ENCODE peak calls at places on chromosomes 11 and 22, in ten cellular contexts. One of them, this sample, is unnamed.

GRCh38 chr22:42932857-42933782 is 76.0 kb upstream of the ARFGAP3 start:
- DNase-seq in uterus: no peak
- DNase-seq in chondrocyte: no peak
- DNase-seq in AG09309: no peak
- DNase-seq in epithelial cell of esophagus: peak; percentile 25
- DNase-seq in IMR-90: peak; percentile 28
- DNase-seq in HCT116: no peak
- DNase-seq in tibial artery: no peak
- DNase-seq in lower leg skin: no peak
- DNase-seq in lung: no peak
- DNase-seq in this sample: peak; percentile 59

GRCh38 chr11:12394601-12395000 is 17.2 kb downstream of the PARVA start:
- DNase-seq in uterus: no peak
- DNase-seq in chondrocyte: no peak
- DNase-seq in AG09309: no peak
- DNase-seq in epithelial cell of esophagus: no peak
- DNase-seq in IMR-90: no peak
- DNase-seq in HCT116: no peak
- DNase-seq in tibial artery: no peak
- DNase-seq in lower leg skin: no peak
- DNase-seq in lung: no peak
- DNase-seq in this sample: no peak

GRCh38 chr11:59756845-59757244 is 1.7 kb downstream of the STX3 start:
- DNase-seq in uterus: peak; percentile 30
- DNase-seq in chondrocyte: no peak
- DNase-seq in AG09309: no peak
- DNase-seq in epithelial cell of esophagus: peak; percentile 85
- DNase-seq in IMR-90: peak; percentile 15
- DNase-seq in HCT116: peak; percentile 26
- DNase-seq in tibial artery: no peak
- DNase-seq in lower leg skin: peak; percentile 35
- DNase-seq in lung: peak; percentile 43
- DNase-seq in this sample: no peak

GRCh38 chr11:9123595-9124304 is 32.4 kb upstream of the SCUBE2 start:
- DNase-seq in uterus: no peak
- DNase-seq in chondrocyte: no peak
- DNase-seq in AG09309: no peak
- DNase-seq in epithelial cell of esophagus: no peak
- DNase-seq in IMR-90: no peak
- DNase-seq in HCT116: no peak
- DNase-seq in tibial artery: no peak
- DNase-seq in lower leg skin: no peak
- DNase-seq in lung: no peak
- DNase-seq in this sample: no peak

GRCh38 chr11:126257144-126257543 is 11.6 kb downstream of the SRPRA start:
- DNase-seq in uterus: no peak
- DNase-seq in chondrocyte: no peak
- DNase-seq in AG09309: no peak
- DNase-seq in epithelial cell of esophagus: no peak
- DNase-seq in IMR-90: no peak
- DNase-seq in HCT116: no peak
- DNase-seq in tibial artery: no peak
- DNase-seq in lower leg skin: no peak
- DNase-seq in lung: no peak
- DNase-seq in this sample: no peak

GRCh38 chr11:134488913-134489312 is 76.9 kb upstream of the B3GAT1 start:
- DNase-seq in uterus: no peak
- DNase-seq in chondrocyte: no peak
- DNase-seq in AG09309: no peak
- DNase-seq in epithelial cell of esophagus: no peak
- DNase-seq in IMR-90: no peak
- DNase-seq in HCT116: no peak
- DNase-seq in tibial artery: peak; percentile 18
- DNase-seq in lower leg skin: no peak
- DNase-seq in lung: no peak
- DNase-seq in this sample: no peak

GRCh38 chr22:11066458-11067285 is 4461.3 kb upstream of the OR11H1 start:
- DNase-seq in uterus: no peak
- DNase-seq in chondrocyte: no peak
- DNase-seq in AG09309: no peak
- DNase-seq in epithelial cell of esophagus: no peak
- DNase-seq in IMR-90: no peak
- DNase-seq in HCT116: no peak
- DNase-seq in tibial artery: no peak
- DNase-seq in lower leg skin: no peak
- DNase-seq in lung: peak; percentile 48
- DNase-seq in this sample: no peak

GRCh38 chr11:79382301-79382700 is 58.5 kb downstream of the TENM4 start:
- DNase-seq in uterus: no peak
- DNase-seq in chondrocyte: no peak
- DNase-seq in AG09309: no peak
- DNase-seq in epithelial cell of esophagus: no peak
- DNase-seq in IMR-90: no peak
- DNase-seq in HCT116: no peak
- DNase-seq in tibial artery: no peak
- DNase-seq in lower leg skin: no peak
- DNase-seq in lung: no peak
- DNase-seq in this sample: no peak

GRCh38 chr11:17063171-17064002 is 14.1 kb downstream of the RPS13 start:
- DNase-seq in uterus: no peak
- DNase-seq in chondrocyte: no peak
- DNase-seq in AG09309: no peak
- DNase-seq in epithelial cell of esophagus: peak; percentile 62
- DNase-seq in IMR-90: peak; percentile 27
- DNase-seq in HCT116: peak; percentile 42
- DNase-seq in tibial artery: no peak
- DNase-seq in lower leg skin: no peak
- DNase-seq in lung: peak; percentile 61
- DNase-seq in this sample: peak; percentile 39

GRCh38 chr11:16049611-16050010 is 306.7 kb downstream of the SOX6 start:
- DNase-seq in uterus: no peak
- DNase-seq in chondrocyte: no peak
- DNase-seq in AG09309: no peak
- DNase-seq in epithelial cell of esophagus: no peak
- DNase-seq in IMR-90: no peak
- DNase-seq in HCT116: no peak
- DNase-seq in tibial artery: no peak
- DNase-seq in lower leg skin: no peak
- DNase-seq in lung: no peak
- DNase-seq in this sample: no peak

GRCh38 chr22:28594784-28595324 is 84.8 kb downstream of the TTC28 start:
- DNase-seq in uterus: no peak
- DNase-seq in chondrocyte: no peak
- DNase-seq in AG09309: peak; percentile 49
- DNase-seq in epithelial cell of esophagus: peak; percentile 65
- DNase-seq in IMR-90: peak; percentile 77
- DNase-seq in HCT116: peak; percentile 35
- DNase-seq in tibial artery: no peak
- DNase-seq in lower leg skin: no peak
- DNase-seq in lung: no peak
- DNase-seq in this sample: no peak

GRCh38 chr11:115941481-115941993 is 437.3 kb upstream of the CADM1 start:
- DNase-seq in uterus: peak; percentile 34
- DNase-seq in chondrocyte: no peak
- DNase-seq in AG09309: peak; percentile 93
- DNase-seq in epithelial cell of esophagus: peak; percentile 37
- DNase-seq in IMR-90: peak; percentile 97
- DNase-seq in HCT116: no peak
- DNase-seq in tibial artery: peak; percentile 40
- DNase-seq in lower leg skin: peak; percentile 20
- DNase-seq in lung: no peak
- DNase-seq in this sample: no peak

GRCh38 chr11:90391756-90392155 is 168.9 kb upstream of the CHORDC1 start:
- DNase-seq in uterus: no peak
- DNase-seq in chondrocyte: no peak
- DNase-seq in AG09309: no peak
- DNase-seq in epithelial cell of esophagus: peak; percentile 4
- DNase-seq in IMR-90: no peak
- DNase-seq in HCT116: no peak
- DNase-seq in tibial artery: no peak
- DNase-seq in lower leg skin: no peak
- DNase-seq in lung: no peak
- DNase-seq in this sample: no peak

DNA sequence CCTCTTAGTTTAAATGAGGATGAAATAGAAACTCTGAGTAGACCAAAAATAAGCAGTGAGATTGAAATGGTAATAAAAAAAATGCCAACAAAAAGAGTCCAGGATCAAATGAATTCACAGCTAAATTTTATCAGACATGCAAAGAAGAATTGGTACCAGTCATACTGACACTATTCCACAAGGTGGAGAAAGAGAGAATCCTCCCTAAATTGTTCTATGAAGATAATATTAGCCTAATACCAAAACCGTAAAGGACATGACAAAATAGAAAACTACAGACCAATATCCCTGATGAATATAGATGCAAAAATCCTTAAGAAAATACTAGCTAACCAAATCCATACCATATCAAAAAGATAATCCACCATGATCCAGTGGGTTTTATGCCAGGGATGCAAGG is 169.8 kb upstream of the CHORDC1 start:
- DNase-seq in uterus: no peak
- DNase-seq in chondrocyte: no peak
- DNase-seq in AG09309: no peak
- DNase-seq in epithelial cell of esophagus: peak; percentile 1
- DNase-seq in IMR-90: no peak
- DNase-seq in HCT116: no peak
- DNase-seq in tibial artery: no peak
- DNase-seq in lower leg skin: no peak
- DNase-seq in lung: no peak
- DNase-seq in this sample: no peak
- TF ChIP-seq CTCF in uterus: no peak
- TF ChIP-seq CTCF in chondrocyte: no peak
- TF ChIP-seq CTCF in AG09309: no peak
- TF ChIP-seq CTCF in epithelial cell of esophagus: peak; percentile 15
- TF ChIP-seq CTCF in IMR-90: no peak
- TF ChIP-seq CTCF in HCT116: no peak
- TF ChIP-seq CTCF in tibial artery: no peak
- TF ChIP-seq CTCF in lower leg skin: no peak
- TF ChIP-seq CTCF in lung: no peak
- TF ChIP-seq CTCF in this sample: no peak

GRCh38 chr22:27097481-27097880 is 440.1 kb downstream of the MIAT start:
- DNase-seq in uterus: no peak
- DNase-seq in chondrocyte: no peak
- DNase-seq in AG09309: no peak
- DNase-seq in epithelial cell of esophagus: no peak
- DNase-seq in IMR-90: no peak
- DNase-seq in HCT116: no peak
- DNase-seq in tibial artery: no peak
- DNase-seq in lower leg skin: no peak
- DNase-seq in lung: no peak
- DNase-seq in this sample: no peak
- TF ChIP-seq CTCF in uterus: no peak
- TF ChIP-seq CTCF in chondrocyte: no peak
- TF ChIP-seq CTCF in AG09309: no peak
- TF ChIP-seq CTCF in epithelial cell of esophagus: no peak
- TF ChIP-seq CTCF in IMR-90: no peak
- TF ChIP-seq CTCF in HCT116: no peak
- TF ChIP-seq CTCF in tibial artery: no peak
- TF ChIP-seq CTCF in lower leg skin: no peak
- TF ChIP-seq CTCF in lung: no peak
- TF ChIP-seq CTCF in this sample: no peak

DNA sequence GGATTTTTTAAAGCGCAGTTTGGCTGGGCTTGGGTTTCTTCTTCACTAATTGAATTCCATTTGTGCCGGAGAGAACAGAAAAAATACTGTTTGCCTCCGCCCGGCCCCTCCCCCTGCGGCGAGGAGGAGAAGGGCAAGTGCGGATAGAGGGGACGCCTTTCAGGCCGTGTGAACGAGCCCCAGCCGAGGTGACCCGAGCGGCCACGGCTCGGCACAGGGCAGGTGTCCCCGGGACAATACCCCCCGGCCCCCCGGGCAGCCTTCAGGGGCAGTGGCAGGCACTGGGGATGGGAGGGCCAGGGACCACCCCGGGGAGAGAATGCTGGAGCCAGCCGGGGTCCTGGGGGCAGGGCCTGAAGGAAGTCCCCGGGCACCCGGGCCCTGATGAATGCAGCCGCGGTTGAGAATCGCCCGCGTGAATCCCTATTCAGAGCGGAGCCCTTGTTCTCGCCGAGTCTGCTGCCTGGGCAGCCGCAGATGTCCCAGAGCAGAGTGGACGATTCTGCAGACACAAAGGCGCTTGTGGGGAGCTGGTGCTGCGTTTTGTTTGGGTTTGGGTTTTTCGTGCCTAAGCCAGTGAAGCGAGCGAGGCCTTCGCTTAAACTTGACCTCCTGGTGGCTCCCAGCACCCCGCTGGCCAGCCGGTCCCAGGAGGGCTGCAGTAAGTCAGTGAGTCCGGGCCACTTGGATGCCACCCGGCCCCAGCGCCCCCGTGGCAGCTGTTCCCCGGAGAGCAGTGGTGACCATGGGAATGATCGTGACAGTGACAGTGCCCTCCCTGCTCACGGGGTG is 96.0 kb downstream of the WNT7B start:
- DNase-seq in uterus: no peak
- DNase-seq in chondrocyte: peak; percentile 81
- DNase-seq in AG09309: no peak
- DNase-seq in epithelial cell of esophagus: no peak
- DNase-seq in IMR-90: no peak
- DNase-seq in HCT116: no peak
- DNase-seq in tibial artery: no peak
- DNase-seq in lower leg skin: no peak
- DNase-seq in lung: no peak
- DNase-seq in this sample: no peak
- TF ChIP-seq CTCF in uterus: no peak
- TF ChIP-seq CTCF in chondrocyte: peak; percentile 11
- TF ChIP-seq CTCF in AG09309: no peak
- TF ChIP-seq CTCF in epithelial cell of esophagus: no peak
- TF ChIP-seq CTCF in IMR-90: no peak
- TF ChIP-seq CTCF in HCT116: no peak
- TF ChIP-seq CTCF in tibial artery: no peak
- TF ChIP-seq CTCF in lower leg skin: no peak
- TF ChIP-seq CTCF in lung: no peak
- TF ChIP-seq CTCF in this sample: no peak

DNA sequence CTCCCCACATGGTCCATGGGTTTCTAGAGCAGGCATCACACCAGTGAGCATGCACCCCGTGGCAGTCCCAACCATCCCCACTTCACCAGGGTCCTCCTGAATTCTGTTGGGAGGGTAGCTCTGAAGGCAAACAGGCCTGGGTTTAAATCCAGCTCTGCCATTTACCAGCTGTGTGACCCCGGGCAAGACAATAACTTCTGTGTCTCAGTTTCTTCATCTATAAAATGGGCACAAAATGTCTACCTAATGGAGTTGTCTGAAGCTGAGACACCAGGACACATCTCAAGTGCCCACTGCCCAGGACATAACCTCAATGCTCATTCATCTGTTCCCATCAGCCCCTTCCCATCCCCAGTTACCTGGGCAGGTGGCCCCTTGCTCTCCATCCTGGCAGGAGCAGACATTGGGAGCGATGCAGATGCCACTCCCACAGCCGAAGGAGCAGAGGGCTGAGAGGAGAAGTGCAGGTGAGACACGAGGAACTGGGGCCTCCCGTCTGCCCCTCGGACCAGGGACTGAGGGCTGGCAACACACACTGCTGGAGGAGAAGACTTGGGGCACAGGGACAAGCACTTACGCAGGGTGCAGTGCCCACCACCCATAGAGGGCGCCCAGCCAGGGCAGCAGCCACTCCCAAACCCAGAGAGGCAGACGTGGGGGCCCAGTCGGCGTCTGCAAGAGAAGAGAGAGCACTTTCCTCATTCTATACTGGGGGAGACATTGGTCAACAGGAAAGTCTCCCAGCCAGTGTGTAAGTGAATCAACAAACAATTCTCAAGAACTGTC is 4.0 kb downstream of the VWCE start:
- DNase-seq in uterus: no peak
- DNase-seq in chondrocyte: no peak
- DNase-seq in AG09309: no peak
- DNase-seq in epithelial cell of esophagus: no peak
- DNase-seq in IMR-90: no peak
- DNase-seq in HCT116: no peak
- DNase-seq in tibial artery: no peak
- DNase-seq in lower leg skin: no peak
- DNase-seq in lung: no peak
- DNase-seq in this sample: no peak
- TF ChIP-seq CTCF in uterus: no peak
- TF ChIP-seq CTCF in chondrocyte: peak; percentile 19
- TF ChIP-seq CTCF in AG09309: no peak
- TF ChIP-seq CTCF in epithelial cell of esophagus: no peak
- TF ChIP-seq CTCF in IMR-90: no peak
- TF ChIP-seq CTCF in HCT116: no peak
- TF ChIP-seq CTCF in tibial artery: no peak
- TF ChIP-seq CTCF in lower leg skin: no peak
- TF ChIP-seq CTCF in lung: no peak
- TF ChIP-seq CTCF in this sample: no peak